ENCODE peak calls at places on chromosomes 3 and 15, in five cellular contexts. G, H, U, C and A are unnamed samples.

GRCh38 chr3:181711325-181712135 is at the start of gene SOX2:
- DNase-seq in G (peak; percentile 68), H (peak; percentile 92), U (peak; percentile 38), C (peak; percentile 48), A (peak; percentile 94)

GRCh38 chr3:163482695-163483094 is 1595.6 kb downstream of the SI start:
- DNase-seq in G (no peak), H (no peak), U (no peak), C (no peak), A (no peak)

GRCh38 chr3:14379842-14380241 is 22.6 kb upstream of the SLC6A6 start:
- DNase-seq in G (no peak), H (no peak), U (no peak), C (no peak), A (no peak)

GRCh38 chr15:101489633-101490407 is at the start of gene PCSK6:
- DNase-seq in G (peak; percentile 68), H (peak; percentile 51), U (no peak), C (peak; percentile 57), A (no peak)

GRCh38 chr15:34279341-34279740 is 54.5 kb downstream of the EMC4 start:
- DNase-seq in G (no peak), H (no peak), U (no peak), C (no peak), A (no peak)

GRCh38 chr3:182597621-182598041 is 195.7 kb upstream of the ATP11B start:
- DNase-seq in G (no peak), H (no peak), U (no peak), C (no peak), A (peak; percentile 49)

GRCh38 chr3:113287111-113287817 is 75.9 kb downstream of the BOC start:
- DNase-seq in G (peak; percentile 26), H (no peak), U (peak; percentile 21), C (no peak), A (peak; percentile 49)

GRCh38 chr3:48797626-48798025 is 50.0 kb downstream of the PRKAR2A start:
- DNase-seq in G (no peak), H (no peak), U (no peak), C (no peak), A (no peak)

GRCh38 chr3:197417451-197417850 is 119.0 kb upstream of the DLG1 start:
- DNase-seq in G (no peak), H (no peak), U (no peak), C (no peak), A (no peak)

GRCh38 chr3:127803619-127804018 is 18.7 kb downstream of the MGLL start:
- DNase-seq in G (no peak), H (no peak), U (peak; percentile 93), C (no peak), A (no peak)

GRCh38 chr3:188242426-188243123 is 88.6 kb downstream of the LPP start:
- DNase-seq in G (no peak), H (no peak), U (no peak), C (no peak), A (no peak)

GRCh38 chr3:149487598-149488197 is 13.2 kb downstream of the TM4SF4 start:
- DNase-seq in G (peak; percentile 36), H (no peak), U (peak; percentile 61), C (peak; percentile 15), A (no peak)

GRCh38 chr3:32959370-32959769 is 7.9 kb downstream of the CCR4 start:
- DNase-seq in G (no peak), H (no peak), U (no peak), C (no peak), A (no peak)

GRCh38 chr3:179247289-179248020 is 3.5 kb downstream of the KCNMB3 start:
- DNase-seq in G (no peak), H (no peak), U (no peak), C (no peak), A (no peak)

GRCh38 chr15:58078591-58078990 is 13.1 kb upstream of the ALDH1A2 start:
- DNase-seq in G (no peak), H (no peak), U (no peak), C (no peak), A (no peak)

GRCh38 chr3:112327371-112327951 is 5.5 kb upstream of the CD200 start:
- DNase-seq in G (peak; percentile 6), H (no peak), U (peak; percentile 55), C (no peak), A (peak; percentile 33)

GRCh38 chr3:185332026-185332735 is 30.8 kb upstream of the MAP3K13 start:
- DNase-seq in G (no peak), H (no peak), U (no peak), C (no peak), A (no peak)

GRCh38 chr3:1798711-1799410 is 299.8 kb upstream of the CNTN4 start:
- DNase-seq in G (no peak), H (no peak), U (no peak), C (no peak), A (no peak)

GRCh38 chr15:38072007-38072506 is 137.6 kb downstream of the TMCO5A start:
- DNase-seq in G (no peak), H (no peak), U (no peak), C (no peak), A (no peak)

GRCh38 chr3:110456001-110456400 is 615.6 kb upstream of the NECTIN3 start:
- DNase-seq in G (no peak), H (no peak), U (no peak), C (no peak), A (no peak)

GRCh38 chr3:110457508-110457907 is 614.1 kb upstream of the NECTIN3 start:
- DNase-seq in G (no peak), H (no peak), U (no peak), C (no peak), A (no peak)

GRCh38 chr3:110459021-110459420 is 612.6 kb upstream of the NECTIN3 start:
- DNase-seq in G (no peak), H (no peak), U (no peak), C (no peak), A (no peak)

GRCh38 chr3:110454066-110454465 is 617.5 kb upstream of the NECTIN3 start:
- DNase-seq in G (no peak), H (no peak), U (no peak), C (no peak), A (no peak)

DNA sequence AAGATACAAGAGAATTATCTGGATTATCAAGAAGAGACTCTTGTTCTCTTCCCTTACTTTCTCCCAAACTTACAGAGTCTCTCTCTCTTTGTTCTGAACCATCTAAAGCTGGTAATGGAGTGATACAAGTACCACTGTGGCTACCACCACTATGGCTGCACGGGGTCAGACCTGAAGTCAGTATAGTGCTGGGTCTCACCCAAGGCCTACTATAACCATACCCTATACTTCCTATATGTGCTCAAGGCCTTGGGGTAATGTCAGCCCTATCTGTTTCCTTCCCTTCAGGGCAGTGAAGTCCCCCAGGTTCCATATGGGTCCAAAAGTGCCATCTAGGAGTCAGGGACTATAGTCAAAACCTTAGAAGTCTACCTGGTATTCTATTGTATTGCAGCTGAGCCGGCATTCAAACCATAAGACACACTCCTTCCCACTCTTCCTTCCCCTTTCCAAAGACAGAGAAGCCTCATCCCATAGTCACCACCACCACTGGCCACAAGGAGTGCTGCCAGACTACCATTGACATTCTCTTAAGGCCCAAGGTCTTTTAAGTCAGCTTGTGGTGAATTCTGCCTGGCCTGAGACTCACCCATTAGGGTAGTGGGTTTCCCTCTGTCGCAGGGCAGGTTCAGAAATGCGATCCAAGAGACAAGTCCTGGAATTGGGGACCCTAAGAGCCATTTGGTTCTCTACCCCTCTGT is 615.0 kb upstream of the NECTIN3 start:
- DNase-seq in G (no peak), H (no peak), U (no peak), C (no peak), A (no peak)
- TF ChIP-seq CTCF in G (peak; percentile 23), H (no peak), U (peak; percentile 14), C (no peak), A (no peak)

GRCh38 chr3:42874749-42875148 is 930 bp downstream of the CYP8B1 start:
- DNase-seq in G (no peak), H (no peak), U (no peak), C (no peak), A (no peak)
- H3K27ac ChIP-seq in G (no peak overlapping the region), H (no peak overlapping the region), U (no peak overlapping the region), C (no peak overlapping the region), A (no peak overlapping the region)

GRCh38 chr15:78162038-78162437 is 12.9 kb downstream of the IDH3A start:
- DNase-seq in G (no peak), H (no peak), U (no peak), C (no peak), A (no peak)
- TF ChIP-seq POLR2AphosphoS5 in G (no peak), H (no peak), U (no peak), C (no peak), A (no peak)

GRCh38 chr15:31263751-31264533 is 62.7 kb upstream of the KLF13 start:
- DNase-seq in G (no peak), H (peak; percentile 89), U (no peak), C (peak; percentile 91), A (peak; percentile 48)
- TF ChIP-seq CTCF in G (no peak), H (no peak), U (no peak), C (no peak), A (no peak)

GRCh38 chr3:123246846-123247245 is 45.1 kb downstream of the SEC22A start:
- DNase-seq in G (no peak), H (no peak), U (no peak), C (no peak), A (no peak)

DNA sequence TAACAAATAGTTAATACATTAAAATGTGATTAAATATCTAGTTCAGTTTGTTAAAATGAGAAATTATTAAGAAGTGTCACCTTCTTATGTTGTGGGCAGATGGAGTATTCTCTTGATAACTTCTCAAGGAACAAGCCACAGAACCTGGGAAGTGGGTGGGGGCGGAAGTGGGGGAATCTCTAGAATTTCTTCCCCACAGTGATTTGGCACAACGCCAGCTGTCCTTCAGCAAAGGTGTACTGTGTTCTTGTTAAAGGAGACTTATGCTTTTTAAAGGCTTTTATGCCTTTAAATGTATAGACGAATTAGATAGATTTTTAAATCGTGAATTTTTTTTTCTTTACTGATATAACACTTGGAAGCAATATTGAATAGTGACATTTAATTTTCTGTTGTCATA is 42.4 kb downstream of the SEC22A start:
- DNase-seq in G (peak; percentile 8), H (no peak), U (no peak), C (no peak), A (no peak)
- H3K27ac ChIP-seq in G (no peak overlapping the region), H (no peak overlapping the region), U (no peak overlapping the region), C (no peak overlapping the region), A (no peak overlapping the region)

DNA sequence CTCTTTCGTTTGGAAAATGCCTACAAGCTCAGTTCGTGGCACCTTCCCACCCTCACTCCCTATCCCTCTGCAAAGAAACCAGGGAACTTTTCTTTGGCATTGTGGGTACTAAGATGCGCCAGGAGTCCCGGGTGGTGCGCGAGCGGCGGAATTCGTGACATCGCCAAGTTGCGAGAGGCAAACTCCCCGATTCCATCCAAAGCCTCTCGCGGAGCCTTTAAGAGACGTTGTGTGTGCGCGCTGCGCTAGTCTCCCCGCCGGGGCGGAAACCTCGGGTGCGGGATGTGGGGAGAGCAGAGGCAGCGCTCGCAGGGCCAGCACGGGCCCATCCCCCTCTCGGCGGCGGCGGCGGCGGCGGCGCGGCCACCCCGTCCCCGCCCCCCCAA is 443 bp upstream of the NR2F2 start:
- DNase-seq in G (no peak), H (no peak), U (peak; percentile 51), C (peak; percentile 66), A (no peak)
- TF ChIP-seq POLR2AphosphoS5 in G (no peak), H (peak; percentile 76), U (no peak), C (peak; percentile 3), A (peak; percentile 14)